ENCODE peak calls at places on chromosomes 2 and 18, in ten cellular contexts. S is heart right ventricle, B is left ventricle myocardium inferior, C is transverse colon, W is stomach, F is ovary, O is Panc1, Q is IMR-90, A is adrenal gland, V is tibial nerve. P is an unnamed sample. For H3K4me1 and H3K36me3, the result is how much of the 10 kb centered on the place peaks cover.

GRCh38 chr2:48707466-48707865 is 48.1 kb downstream of the LHCGR start:
- DNase-seq in S (no peak), B (no peak), C (peak), W (no peak), F (no peak), O (no peak), Q (peak), A (no peak), V (no peak), P (no peak)

GRCh38 chr2:234091432-234091879 is 41.0 kb downstream of the SPP2 start:
- DNase-seq in S (no peak), B (no peak), C (no peak), W (peak), F (no peak), O (no peak), Q (no peak), A (peak), V (no peak), P (no peak)

GRCh38 chr18:60147326-60147725 is 225.2 kb downstream of the MC4R start:
- DNase-seq in S (no peak), B (no peak), C (no peak), W (no peak), F (no peak), O (no peak), Q (no peak), A (no peak), V (no peak), P (peak)

GRCh38 chr2:200681731-200682130 is 95.9 kb downstream of the AOX1 start:
- DNase-seq in S (no peak), B (no peak), C (no peak), W (no peak), F (no peak), O (no peak), Q (peak), A (no peak), V (no peak), P (no peak)

GRCh38 chr2:201647431-201647830 is 4.1 kb upstream of the TMEM237 start:
- DNase-seq in S (no peak), B (no peak), C (no peak), W (no peak), F (no peak), O (no peak), Q (no peak), A (peak), V (no peak), P (no peak)

GRCh38 chr2:173511357-173511756 is 156.7 kb downstream of the CDCA7 start:
- DNase-seq in S (no peak), B (no peak), C (no peak), W (no peak), F (no peak), O (no peak), Q (no peak), A (no peak), V (no peak), P (no peak)

GRCh38 chr2:43453771-43454170 is 142.1 kb downstream of the THADA start:
- DNase-seq in S (no peak), B (no peak), C (no peak), W (no peak), F (no peak), O (no peak), Q (no peak), A (no peak), V (no peak), P (no peak)

GRCh38 chr2:201191132-201191875 is 8.4 kb downstream of the CASP10 start:
- DNase-seq in S (no peak), B (no peak), C (no peak), W (no peak), F (no peak), O (no peak), Q (no peak), A (no peak), V (no peak), P (no peak)

GRCh38 chr2:100730290-100730868 is 89.6 kb upstream of the NPAS2 start:
- DNase-seq in S (peak), B (peak), C (peak), W (peak), F (no peak), O (no peak), Q (peak), A (peak), V (no peak), P (peak)

GRCh38 chr2:233100192-233100998 is 40.3 kb downstream of the INPP5D start:
- DNase-seq in S (no peak), B (no peak), C (peak), W (no peak), F (no peak), O (no peak), Q (no peak), A (no peak), V (no peak), P (no peak)

GRCh38 chr2:177889812-177890460 is 182.6 kb downstream of the PDE11A start:
- DNase-seq in S (no peak), B (no peak), C (no peak), W (no peak), F (no peak), O (no peak), Q (no peak), A (no peak), V (no peak), P (no peak)

GRCh38 chr2:198134287-198134955 is 330.0 kb downstream of the PLCL1 start:
- DNase-seq in S (no peak), B (no peak), C (no peak), W (no peak), F (no peak), O (no peak), Q (no peak), A (peak), V (no peak), P (no peak)

GRCh38 chr2:26430826-26431225 is 29.1 kb downstream of the DRC1 start:
- DNase-seq in S (no peak), B (no peak), C (no peak), W (no peak), F (no peak), O (no peak), Q (peak), A (no peak), V (no peak), P (no peak)

GRCh38 chr2:20667151-20667530 is 197 bp downstream of the GDF7 start:
- DNase-seq in S (no peak), B (no peak), C (no peak), W (no peak), F (no peak), O (no peak), Q (no peak), A (no peak), V (no peak), P (peak)

GRCh38 chr2:26640781-26641564 is at the start of gene CIB4:
- DNase-seq in S (no peak), B (no peak), C (no peak), W (peak), F (no peak), O (no peak), Q (no peak), A (no peak), V (no peak), P (no peak)

GRCh38 chr2:53021285-53021684 is 746.3 kb upstream of the CHAC2 start:
- DNase-seq in S (no peak), B (no peak), C (no peak), W (no peak), F (no peak), O (no peak), Q (peak), A (no peak), V (no peak), P (no peak)

GRCh38 chr2:105772362-105772761 is 27.6 kb downstream of the NCK2 start:
- DNase-seq in S (no peak), B (no peak), C (no peak), W (no peak), F (no peak), O (no peak), Q (no peak), A (no peak), V (no peak), P (no peak)

GRCh38 chr18:73879771-73880170 is 267.9 kb downstream of the FBXO15 start:
- DNase-seq in S (no peak), B (no peak), C (no peak), W (no peak), F (no peak), O (no peak), Q (peak), A (no peak), V (no peak), P (no peak)

GRCh38 chr2:136281281-136282117 is 163.6 kb upstream of the CXCR4 start:
- DNase-seq in S (no peak), B (no peak), C (no peak), W (no peak), F (no peak), O (no peak), Q (no peak), A (no peak), V (no peak), P (no peak)

GRCh38 chr2:68291317-68291716 is 28.4 kb downstream of the CNRIP1 start:
- DNase-seq in S (no peak), B (no peak), C (no peak), W (no peak), F (no peak), O (no peak), Q (no peak), A (no peak), V (no peak), P (no peak)

GRCh38 chr2:214591359-214591758 is 180.5 kb downstream of the VWC2L start:
- DNase-seq in S (no peak), B (no peak), C (no peak), W (no peak), F (no peak), O (no peak), Q (peak), A (no peak), V (no peak), P (no peak)

GRCh38 chr2:130808482-130809268 is 28.0 kb upstream of the ARHGEF4 start:
- DNase-seq in S (no peak), B (no peak), C (no peak), W (no peak), F (no peak), O (no peak), Q (no peak), A (no peak), V (no peak), P (no peak)

GRCh38 chr2:186576614-186577013 is 13.2 kb upstream of the ITGAV start:
- DNase-seq in S (no peak), B (no peak), C (no peak), W (no peak), F (no peak), O (no peak), Q (peak), A (peak), V (no peak), P (no peak)

GRCh38 chr2:205679410-205680009 is 2.8 kb upstream of the NRP2 start:
- DNase-seq in S (no peak), B (no peak), C (no peak), W (no peak), F (no peak), O (no peak), Q (no peak), A (no peak), V (no peak), P (no peak)

GRCh38 chr2:215540646-215541045 is 104.8 kb upstream of the FN1 start:
- DNase-seq in S (no peak), B (no peak), C (no peak), W (no peak), F (no peak), O (no peak), Q (peak), A (no peak), V (no peak), P (no peak)

DNA sequence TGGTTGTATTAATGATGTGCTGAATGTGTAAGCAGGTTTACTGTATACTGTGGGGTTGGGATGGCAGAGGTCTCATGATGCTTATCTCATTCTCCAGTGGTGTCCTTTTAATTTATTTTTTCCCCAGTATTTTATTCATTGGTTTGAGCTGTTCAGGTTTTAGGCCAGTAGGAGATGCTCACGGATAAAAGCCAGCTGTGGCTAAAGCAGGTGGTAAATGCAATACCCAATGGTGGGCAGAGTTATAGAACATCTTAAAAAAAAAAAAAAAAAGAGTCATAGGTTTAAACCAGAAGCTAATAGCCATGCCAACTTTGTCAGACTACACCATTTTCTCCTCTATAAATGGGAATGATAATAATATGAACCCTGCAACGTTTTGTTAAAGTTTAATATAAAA is 57.8 kb upstream of the NEUROD1 start:
- DNase-seq in S (no peak), B (no peak), C (no peak), W (no peak), F (no peak), O (no peak), Q (peak), A (no peak), V (no peak), P (no peak)
- TF ChIP-seq CTCF in S (no peak), B (no peak), C (no peak), W (no peak), F (no peak), O (peak), Q (peak), A (no peak), V (no peak), P (no peak)

GRCh38 chr2:64326578-64327050 is 127.3 kb upstream of the LGALSL start:
- DNase-seq in S (no peak), B (no peak), C (no peak), W (no peak), F (no peak), O (no peak), Q (no peak), A (no peak), V (no peak), P (no peak)
- H3K4me1 ChIP-seq in S (under half), B (under half), C (under half), W (under half), F (under half), O (under half), Q (under half), A (under half), V (under half), P (under half)

DNA sequence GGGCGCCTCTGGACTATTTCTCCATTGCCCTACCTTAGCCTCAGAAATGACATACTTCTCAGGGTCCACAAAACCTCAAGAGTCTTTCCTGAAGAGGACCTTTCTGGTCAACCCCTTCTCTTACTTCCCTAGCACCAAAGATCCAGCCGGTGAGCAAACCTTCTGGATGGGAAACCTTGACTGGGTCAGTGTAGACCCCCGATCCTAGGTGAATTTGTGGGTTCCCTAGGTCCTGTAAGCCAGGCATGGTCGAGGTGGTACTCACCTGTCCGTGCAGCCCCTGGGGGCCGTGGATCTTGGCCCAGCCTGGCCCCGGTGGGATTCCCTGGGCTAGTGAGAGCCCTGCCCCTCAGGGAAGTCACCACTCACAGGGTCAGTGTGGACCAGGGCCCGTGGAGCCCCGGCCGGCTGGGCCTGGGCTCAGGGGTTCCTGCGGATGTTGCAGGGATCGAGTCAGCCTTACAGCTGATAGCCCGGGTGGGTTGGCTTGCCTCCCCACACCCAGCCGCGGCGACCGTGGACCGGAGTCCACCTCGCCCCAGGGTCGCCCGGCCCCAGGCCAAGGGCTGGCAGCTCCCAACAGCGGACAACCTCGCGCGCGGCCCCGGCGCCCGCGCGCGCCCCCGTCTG is 576 bp downstream of the ATG9A start:
- DNase-seq in S (no peak), B (no peak), C (no peak), W (no peak), F (no peak), O (no peak), Q (no peak), A (no peak), V (no peak), P (no peak)
- H3K36me3 ChIP-seq in S (under half), B (half or more), C (under half), W (under half), F (under half), O (under half), Q (under half), A (under half), V (under half), P (under half)

DNA sequence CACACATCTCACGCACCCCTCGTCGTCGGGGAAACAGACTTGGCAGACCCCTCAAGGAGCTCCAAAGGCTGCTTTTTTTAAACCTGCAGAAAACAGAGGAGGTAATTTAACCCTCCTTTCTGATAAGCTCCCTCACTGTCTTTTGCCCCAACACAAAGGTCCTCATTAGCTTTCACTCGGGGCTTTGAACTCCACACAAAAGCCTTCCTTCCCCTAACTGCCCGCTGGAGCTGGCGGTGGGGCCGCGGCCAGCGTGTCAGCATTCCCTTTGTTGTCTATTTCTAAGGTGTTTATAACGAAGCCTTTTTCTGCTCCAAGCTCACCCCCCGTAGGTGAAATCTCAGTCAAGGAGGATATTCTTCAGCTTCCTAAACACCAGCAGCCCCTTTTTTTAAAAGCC is 43.5 kb upstream of the ID2 start:
- DNase-seq in S (no peak), B (no peak), C (no peak), W (no peak), F (no peak), O (no peak), Q (no peak), A (no peak), V (no peak), P (no peak)
- TF ChIP-seq CTCF in S (no peak), B (no peak), C (no peak), W (no peak), F (no peak), O (no peak), Q (no peak), A (no peak), V (no peak), P (no peak)

GRCh38 chr2:197126630-197127029 is 183.9 kb downstream of the ANKRD44 start:
- DNase-seq in S (no peak), B (no peak), C (no peak), W (no peak), F (no peak), O (no peak), Q (no peak), A (no peak), V (no peak), P (no peak)

GRCh38 chr2:197121255-197121654 is 189.3 kb downstream of the ANKRD44 start:
- DNase-seq in S (no peak), B (no peak), C (no peak), W (no peak), F (no peak), O (no peak), Q (no peak), A (no peak), V (no peak), P (no peak)

GRCh38 chr2:197125000-197125399 is 185.6 kb downstream of the ANKRD44 start:
- DNase-seq in S (no peak), B (no peak), C (no peak), W (no peak), F (no peak), O (no peak), Q (peak), A (peak), V (no peak), P (no peak)

GRCh38 chr2:197122821-197123220 is 187.8 kb downstream of the ANKRD44 start:
- DNase-seq in S (no peak), B (no peak), C (no peak), W (no peak), F (no peak), O (no peak), Q (no peak), A (no peak), V (no peak), P (no peak)

GRCh38 chr2:197121756-197122385 is 188.7 kb downstream of the ANKRD44 start:
- DNase-seq in S (no peak), B (no peak), C (no peak), W (no peak), F (no peak), O (no peak), Q (no peak), A (no peak), V (no peak), P (no peak)
- H3K4me1 ChIP-seq in S (under half), B (under half), C (under half), W (under half), F (under half), O (under half), Q (under half), A (under half), V (under half), P (under half)

GRCh38 chr18:2924920-2925319 is 78.1 kb downstream of the EMILIN2 start:
- DNase-seq in S (no peak), B (no peak), C (no peak), W (no peak), F (no peak), O (no peak), Q (no peak), A (no peak), V (no peak), P (no peak)

GRCh38 chr18:2926528-2926927 is 79.7 kb downstream of the EMILIN2 start:
- DNase-seq in S (no peak), B (no peak), C (no peak), W (no peak), F (no peak), O (no peak), Q (no peak), A (no peak), V (no peak), P (no peak)

GRCh38 chr18:2932247-2933181 is 80.4 kb downstream of the LPIN2 start:
- DNase-seq in S (no peak), B (no peak), C (no peak), W (no peak), F (no peak), O (peak), Q (peak), A (peak), V (no peak), P (no peak)

GRCh38 chr18:2923464-2923863 is 76.7 kb downstream of the EMILIN2 start:
- DNase-seq in S (no peak), B (no peak), C (no peak), W (no peak), F (no peak), O (no peak), Q (peak), A (no peak), V (no peak), P (no peak)

DNA sequence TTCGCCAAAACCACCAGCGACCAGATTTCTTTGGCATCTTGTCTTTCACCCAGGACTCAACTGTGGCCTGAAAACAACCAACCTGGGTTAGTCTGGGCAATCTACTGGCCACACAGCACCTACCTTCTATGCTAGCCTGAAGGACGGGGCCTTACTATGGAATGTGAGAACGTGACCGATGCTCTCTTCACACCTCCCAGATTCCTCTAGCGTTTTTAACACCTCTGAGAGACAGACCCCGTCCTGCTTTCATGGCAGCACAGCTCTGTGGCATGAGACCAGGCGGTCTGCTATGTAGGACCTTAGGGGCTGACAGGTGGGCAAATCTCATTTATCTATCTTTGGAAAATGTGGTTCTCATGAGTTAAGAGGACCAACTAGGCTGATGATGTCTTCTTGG is 80.9 kb downstream of the EMILIN2 start:
- DNase-seq in S (no peak), B (no peak), C (no peak), W (no peak), F (no peak), O (no peak), Q (no peak), A (no peak), V (no peak), P (no peak)
- H3K36me3 ChIP-seq in S (under half), B (half or more), C (half or more), W (half or more), F (under half), O (under half), Q (half or more), A (under half), V (under half), P (under half)

DNA sequence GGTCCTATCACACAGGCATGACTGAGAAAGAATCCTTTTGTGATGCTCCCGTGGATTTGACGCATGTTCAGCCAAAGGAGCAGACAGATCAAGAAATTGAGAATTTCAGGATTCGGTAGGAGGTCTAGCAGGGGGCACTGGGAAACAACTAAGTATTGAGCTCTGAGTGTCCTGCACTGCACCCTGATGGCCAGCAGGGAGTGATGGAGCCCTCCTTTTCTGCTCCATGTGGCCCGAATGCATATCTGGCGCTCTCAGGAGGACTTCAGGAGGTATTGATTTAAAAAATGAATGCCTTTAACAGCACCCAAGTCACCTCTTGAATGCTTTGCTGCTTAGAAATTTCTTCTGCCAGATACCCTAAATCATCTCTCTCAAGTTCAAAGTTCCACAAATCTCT is 58.0 kb downstream of the ZNF519 start:
- DNase-seq in S (no peak), B (no peak), C (no peak), W (no peak), F (no peak), O (no peak), Q (no peak), A (no peak), V (no peak), P (no peak)
- TF ChIP-seq CTCF in S (no peak), B (peak), C (no peak), W (no peak), F (no peak), O (peak), Q (peak), A (no peak), V (no peak), P (no peak)

P was measured in left lung.